ENCODE peak calls at places on chromosomes 16 and 17, in five cellular contexts. O, Q, C, V and P are unnamed samples.

GRCh38 chr17:51999654-52000053 is 158.9 kb downstream of the CA10 start:
- DNase-seq in O (no peak), Q (no peak), C (no peak), V (no peak), P (no peak)

GRCh38 chr16:19228057-19228456 is 57.5 kb upstream of the CLEC19A start:
- DNase-seq in O (peak; percentile 46), Q (no peak), C (no peak), V (no peak), P (no peak)

GRCh38 chr17:17509601-17510425 is 13.6 kb upstream of the RASD1 start:
- DNase-seq in O (no peak), Q (no peak), C (no peak), V (peak; percentile 9), P (no peak)

GRCh38 chr16:3007957-3008748 is 4.6 kb upstream of the CLDN9 start:
- DNase-seq in O (peak; percentile 92), Q (no peak), C (no peak), V (no peak), P (no peak)

GRCh38 chr17:78735832-78736525 is 46.1 kb downstream of the CYTH1 start:
- DNase-seq in O (no peak), Q (no peak), C (peak; percentile 92), V (no peak), P (no peak)

GRCh38 chr17:61139219-61139618 is 260.4 kb upstream of the TBX2 start:
- DNase-seq in O (no peak), Q (no peak), C (peak; percentile 49), V (no peak), P (no peak)

GRCh38 chr16:89105599-89106151 is 12.0 kb downstream of the ACSF3 start:
- DNase-seq in O (no peak), Q (no peak), C (no peak), V (no peak), P (no peak)

GRCh38 chr17:47305302-47305923 is 18.3 kb upstream of the EFCAB13 start:
- DNase-seq in O (no peak), Q (no peak), C (peak; percentile 88), V (no peak), P (no peak)

GRCh38 chr16:87854053-87854906 is 15.0 kb downstream of the SLC7A5 start:
- DNase-seq in O (peak; percentile 85), Q (no peak), C (peak; percentile 20), V (no peak), P (peak; percentile 82)

GRCh38 chr17:28033972-28034714 is 8.3 kb upstream of the NLK start:
- DNase-seq in O (no peak), Q (no peak), C (peak; percentile 88), V (no peak), P (no peak)

GRCh38 chr17:70114405-70114804 is 39.4 kb downstream of the KCNJ16 start:
- DNase-seq in O (no peak), Q (no peak), C (peak; percentile 26), V (no peak), P (no peak)

GRCh38 chr17:82457071-82457789 is 1.3 kb upstream of the NARF start:
- DNase-seq in O (no peak), Q (peak; percentile 62), C (no peak), V (no peak), P (no peak)

GRCh38 chr17:21318439-21318838 is 33.9 kb downstream of the MAP2K3 start:
- DNase-seq in O (peak; percentile 79), Q (no peak), C (no peak), V (peak; percentile 11), P (peak; percentile 12)

GRCh38 chr16:69721441-69721957 is 4.9 kb downstream of the NQO1 start:
- DNase-seq in O (no peak), Q (no peak), C (no peak), V (no peak), P (no peak)

GRCh38 chr16:69718365-69718764 is 8.0 kb downstream of the NQO1 start:
- DNase-seq in O (no peak), Q (no peak), C (no peak), V (no peak), P (no peak)

GRCh38 chr16:69712914-69713581 is 13.3 kb downstream of the NQO1 start:
- DNase-seq in O (no peak), Q (no peak), C (no peak), V (no peak), P (no peak)

GRCh38 chr16:69720822-69721430 is 5.4 kb downstream of the NQO1 start:
- DNase-seq in O (no peak), Q (no peak), C (no peak), V (no peak), P (no peak)

GRCh38 chr16:69717066-69717465 is 9.3 kb downstream of the NQO1 start:
- DNase-seq in O (no peak), Q (no peak), C (no peak), V (no peak), P (no peak)
- H3K36me3 ChIP-seq in O (peaks cover 8% of the 10 kb centered on the region), Q (no peaks in the 10 kb centered on the region), C (peaks cover 16% of the 10 kb centered on the region), V (peaks cover 79% of the 10 kb centered on the region), P (no peaks in the 10 kb centered on the region)

DNA sequence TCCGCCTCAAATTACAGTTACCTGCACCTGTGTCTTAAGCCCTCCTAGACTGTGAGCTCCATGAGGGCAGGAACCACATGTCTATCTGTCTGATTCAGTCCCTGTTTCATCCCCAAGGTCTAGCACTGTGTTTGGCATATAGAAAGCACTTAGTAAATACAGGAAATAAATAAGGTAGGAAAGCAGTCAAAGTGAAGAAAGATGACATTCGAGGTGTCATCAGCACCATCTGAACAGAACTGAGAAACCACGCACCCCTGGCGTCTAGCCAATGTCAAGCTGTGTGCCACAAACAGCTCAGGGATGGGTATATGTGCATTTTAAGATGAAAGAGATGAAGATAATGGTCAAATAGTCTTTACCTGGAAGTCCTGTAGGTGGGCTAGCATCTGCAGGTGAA is 79.6 kb upstream of the ATP2A3 start:
- DNase-seq in O (no peak), Q (peak; percentile 26), C (no peak), V (no peak), P (no peak)
- H3K36me3 ChIP-seq in O (peaks cover 12% of the 10 kb centered on the region), Q (peaks cover 38% of the 10 kb centered on the region), C (peaks cover 16% of the 10 kb centered on the region), V (peaks cover 99% of the 10 kb centered on the region), P (no peaks in the 10 kb centered on the region)

DNA sequence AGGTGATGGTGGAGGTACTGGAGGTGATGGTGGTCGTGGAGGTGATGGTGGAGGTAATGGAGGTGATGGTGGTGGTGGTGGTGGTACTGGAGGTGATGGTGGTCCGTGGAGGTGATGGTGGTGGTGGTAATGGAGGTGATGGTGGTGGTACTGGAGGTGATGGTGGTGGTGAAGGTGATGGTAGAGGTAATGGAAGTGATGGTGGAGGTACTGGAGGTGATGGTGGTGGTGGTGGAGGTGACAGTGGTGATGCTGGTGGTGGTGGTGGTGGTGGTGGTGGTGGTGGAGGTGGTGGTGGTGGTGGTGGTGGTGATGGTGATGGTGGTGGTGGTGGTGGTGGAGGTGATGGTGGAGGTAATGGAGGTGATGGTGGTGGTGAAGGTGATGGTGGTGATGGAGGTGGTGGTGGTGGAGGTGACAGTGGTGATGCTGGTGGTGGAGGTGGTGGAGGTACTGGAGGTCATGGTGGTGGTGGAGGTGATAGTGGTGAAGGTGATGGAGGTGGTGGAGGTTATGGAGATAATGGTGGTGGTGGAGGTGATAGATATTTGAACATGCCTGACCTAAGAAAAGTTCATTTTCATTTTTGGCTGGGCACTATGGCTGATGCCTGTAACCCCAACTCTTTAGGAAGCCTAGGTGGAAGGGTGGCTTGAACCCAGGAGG is 55.0 kb downstream of the RNF213 start:
- DNase-seq in O (no peak), Q (no peak), C (no peak), V (no peak), P (no peak)
- H3K36me3 ChIP-seq in O (peaks cover 10% of the 10 kb centered on the region), Q (peaks cover 3% of the 10 kb centered on the region), C (peaks cover 20% of the 10 kb centered on the region), V (peaks cover 64% of the 10 kb centered on the region), P (no peaks in the 10 kb centered on the region)

DNA sequence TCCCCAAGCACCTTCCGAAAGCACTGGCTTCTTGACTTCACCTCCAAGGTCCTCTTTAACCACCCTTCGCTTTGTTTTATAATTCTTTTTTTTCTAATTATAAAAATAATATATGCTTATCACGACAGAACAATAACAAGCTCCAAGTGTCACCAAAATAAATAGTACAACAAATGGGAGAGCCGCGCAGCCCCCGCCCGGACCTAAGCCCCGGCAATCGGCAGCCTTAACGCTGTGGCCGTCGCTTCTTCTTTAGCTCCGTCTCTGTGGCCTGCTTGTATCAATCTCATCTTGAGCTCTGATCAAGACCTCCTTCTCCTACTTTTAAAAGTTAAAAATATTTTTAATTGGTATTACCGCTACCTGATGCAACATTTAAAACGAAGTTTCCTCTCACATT is 42.7 kb downstream of the CYB5D2 start:
- DNase-seq in O (no peak), Q (no peak), C (no peak), V (no peak), P (no peak)
- H3K36me3 ChIP-seq in O (peaks cover 29% of the 10 kb centered on the region), Q (peaks cover 20% of the 10 kb centered on the region), C (peaks cover 24% of the 10 kb centered on the region), V (peaks cover 100% of the 10 kb centered on the region), P (no peaks in the 10 kb centered on the region)

DNA sequence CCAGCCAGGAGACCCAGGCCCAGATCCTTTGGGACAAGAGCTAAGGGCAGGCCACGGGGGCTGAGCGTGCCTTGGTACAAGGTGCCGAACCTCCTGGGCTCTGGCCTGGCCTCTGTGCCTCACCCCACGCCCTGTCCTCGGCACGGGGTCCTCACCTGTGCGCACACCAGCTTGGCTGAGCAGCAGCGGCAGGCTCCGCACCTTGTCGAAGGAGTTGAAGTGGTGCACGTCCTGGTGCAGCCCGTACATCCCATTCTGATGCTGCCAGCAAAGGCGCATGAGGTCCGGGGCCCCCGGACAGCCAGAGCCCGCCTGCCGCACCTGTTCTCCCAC is 5.3 kb downstream of the SGSH start:
- DNase-seq in O (no peak), Q (no peak), C (no peak), V (no peak), P (no peak)
- H3K36me3 ChIP-seq in O (peaks cover 9% of the 10 kb centered on the region), Q (no peaks in the 10 kb centered on the region), C (peaks cover 4% of the 10 kb centered on the region), V (peaks cover 79% of the 10 kb centered on the region), P (no peaks in the 10 kb centered on the region)